ENCODE peak calls at places on chromosomes 3 and 15, in four cellular contexts. V is transverse colon, D is fibroblast of pulmonary artery, G is cardiac fibroblast. Y is an unnamed sample.

GRCh38 chr3:129558772-129559564 is 16.0 kb downstream of the H1-8 start:
- DNase-seq in V (no peak), D (peak; percentile 58), G (peak; percentile 78), Y (no peak)

GRCh38 chr15:35062164-35063099 is 22.7 kb downstream of the NANOGP8 start:
- DNase-seq in V (no peak), D (no peak), G (no peak), Y (peak; percentile 45)

GRCh38 chr3:14278265-14278798 is 99.7 kb downstream of the LSM3 start:
- DNase-seq in V (no peak), D (no peak), G (no peak), Y (no peak)

GRCh38 chr3:138043266-138044029 is 33.5 kb downstream of the CLDN18 start:
- DNase-seq in V (no peak), D (peak; percentile 86), G (peak; percentile 82), Y (peak; percentile 74)

GRCh38 chr3:102979682-102980378 is 545.0 kb downstream of the ZPLD1 start:
- DNase-seq in V (peak; percentile 39), D (peak; percentile 94), G (peak; percentile 95), Y (peak; percentile 50)

GRCh38 chr3:19446687-19447086 is 298.4 kb downstream of the KCNH8 start:
- DNase-seq in V (no peak), D (no peak), G (no peak), Y (no peak)

GRCh38 chr3:39415983-39416382 is 9.5 kb downstream of the RPSA start:
- DNase-seq in V (no peak), D (no peak), G (no peak), Y (no peak)

GRCh38 chr15:39896837-39897236 is 23.2 kb downstream of the GPR176 start:
- DNase-seq in V (no peak), D (peak; percentile 73), G (peak; percentile 69), Y (no peak)

GRCh38 chr15:93158104-93158503 is 69.1 kb upstream of the RGMA start:
- DNase-seq in V (no peak), D (no peak), G (no peak), Y (no peak)

GRCh38 chr3:20078194-20078709 is 38.0 kb downstream of the KAT2B start:
- DNase-seq in V (no peak), D (no peak), G (no peak), Y (peak; percentile 10)

GRCh38 chr15:68113751-68114150 is 59.6 kb downstream of the PIAS1 start:
- DNase-seq in V (no peak), D (no peak), G (no peak), Y (no peak)

GRCh38 chr3:129034650-129035049 is 25.9 kb upstream of the GP9 start:
- DNase-seq in V (no peak), D (no peak), G (no peak), Y (no peak)

GRCh38 chr3:63228677-63229076 is 49.4 kb upstream of the SYNPR start:
- DNase-seq in V (no peak), D (peak; percentile 43), G (peak; percentile 48), Y (peak; percentile 52)

GRCh38 chr15:84856731-84857417 is 27.6 kb upstream of the SLC28A1 start:
- DNase-seq in V (no peak), D (no peak), G (no peak), Y (no peak)

GRCh38 chr3:54853573-54854404 is 74.1 kb downstream of the LRTM1 start:
- DNase-seq in V (peak; percentile 72), D (peak; percentile 63), G (peak; percentile 67), Y (peak; percentile 46)

GRCh38 chr3:55556622-55557531 is 69.8 kb upstream of the WNT5A start:
- DNase-seq in V (no peak), D (no peak), G (no peak), Y (peak; percentile 6)

GRCh38 chr3:176403531-176403930 is 793.8 kb downstream of the TBL1XR1 start:
- DNase-seq in V (no peak), D (no peak), G (no peak), Y (peak; percentile 0)

GRCh38 chr15:68384451-68385239 is 47.3 kb downstream of the ITGA11 start:
- DNase-seq in V (no peak), D (peak; percentile 93), G (peak; percentile 95), Y (peak; percentile 63)

GRCh38 chr15:95119041-95119440 is 887.7 kb downstream of the MCTP2 start:
- DNase-seq in V (no peak), D (no peak), G (no peak), Y (peak; percentile 85)

GRCh38 chr3:177199206-177199765 is 2.0 kb upstream of the TBL1XR1 start:
- DNase-seq in V (no peak), D (no peak), G (no peak), Y (no peak)

GRCh38 chr3:13135251-13135810 is 62.1 kb upstream of the IQSEC1 start:
- DNase-seq in V (no peak), D (no peak), G (no peak), Y (no peak)

GRCh38 chr3:14042680-14043079 is 82.0 kb downstream of the CHCHD4 start:
- DNase-seq in V (no peak), D (peak; percentile 19), G (peak; percentile 16), Y (peak; percentile 10)

GRCh38 chr15:70792171-70792573 is 28.8 kb upstream of the UACA start:
- DNase-seq in V (no peak), D (peak; percentile 44), G (peak; percentile 34), Y (peak; percentile 38)
- H3K4me3 ChIP-seq in V (no peak overlapping the region), D (no peak overlapping the region), G (no peak overlapping the region), Y (no peak overlapping the region)

GRCh38 chr3:190117995-190118394 is 2.7 kb downstream of the P3H2 start:
- DNase-seq in V (no peak), D (no peak), G (no peak), Y (peak; percentile 16)
- TF ChIP-seq CTCF in V (no peak), D (no peak), G (no peak), Y (no peak)

DNA sequence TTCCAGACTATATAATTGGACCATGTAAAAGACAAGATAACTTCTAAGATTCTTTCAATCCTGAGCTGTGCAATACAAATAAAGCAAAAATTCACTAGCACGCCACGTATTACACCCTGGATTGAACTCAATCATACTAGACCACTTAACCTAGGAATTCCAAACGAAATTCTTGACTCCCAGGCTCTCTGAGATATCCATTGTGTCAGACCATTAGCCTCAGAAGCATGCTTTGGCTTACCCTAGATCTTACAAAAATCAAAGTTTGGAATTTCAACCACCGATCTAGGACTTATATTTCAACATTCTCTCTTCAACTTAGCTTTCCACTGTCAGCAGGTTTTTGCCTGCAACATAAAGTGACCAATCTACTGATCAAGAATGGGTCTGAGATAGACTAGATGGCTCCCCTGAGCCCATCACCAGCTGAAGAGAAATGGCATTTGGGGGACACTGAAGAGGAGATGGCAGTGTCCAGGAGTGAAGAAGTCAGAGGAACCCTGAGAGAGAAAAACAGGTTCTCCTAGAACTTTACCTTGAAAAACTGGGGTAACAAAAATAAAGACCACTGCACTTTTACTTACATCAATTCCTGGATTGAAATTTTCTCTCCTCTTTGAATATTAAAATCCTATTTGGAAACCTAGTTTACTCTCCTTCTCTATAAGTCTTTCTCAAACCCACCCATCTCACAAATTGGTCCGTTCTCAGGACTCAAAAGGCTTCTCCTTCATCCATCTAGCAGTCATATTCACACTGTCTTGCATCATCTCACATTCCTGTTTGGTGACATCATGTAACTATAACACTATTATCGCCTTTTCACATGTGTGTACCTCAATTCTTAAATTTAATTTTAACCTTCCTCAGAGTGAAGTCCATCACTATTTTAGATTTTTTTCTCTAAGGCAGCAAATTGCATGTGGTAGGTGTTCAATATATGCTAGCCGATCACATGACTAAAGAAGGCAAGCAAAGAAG is 18.5 kb downstream of the CPNE4 start:
- DNase-seq in V (no peak), D (peak; percentile 6), G (no peak), Y (peak; percentile 65)
- H3K4me3 ChIP-seq in V (no peak overlapping the region), D (no peak overlapping the region), G (no peak overlapping the region), Y (no peak overlapping the region)

GRCh38 chr3:143070977-143071551 is 48.5 kb upstream of the CHST2 start:
- DNase-seq in V (no peak), D (peak; percentile 74), G (peak; percentile 76), Y (peak; percentile 81)
- TF ChIP-seq CTCF in V (no peak), D (no peak), G (no peak), Y (peak; percentile 21)

DNA sequence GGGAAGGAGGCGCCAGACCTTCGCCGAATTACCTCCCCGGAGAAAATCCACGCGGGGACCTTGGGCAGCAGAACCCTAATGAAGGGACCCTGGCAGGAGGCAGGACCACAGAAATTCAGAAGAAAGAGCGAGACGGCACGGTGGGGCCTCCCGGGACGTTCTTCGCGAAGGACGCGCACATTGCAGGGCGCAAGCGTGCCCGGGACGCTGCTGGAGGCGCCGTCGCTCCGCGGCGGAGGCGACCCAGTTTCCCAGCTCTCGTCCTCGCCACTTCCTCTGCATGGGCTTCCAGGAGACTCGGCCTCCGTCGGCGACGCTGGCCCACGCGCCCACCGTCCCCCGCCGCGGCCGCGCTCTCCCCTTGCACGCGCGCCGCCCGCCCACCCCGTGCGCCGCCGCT is 31.9 kb upstream of the SMAD3 start:
- DNase-seq in V (peak; percentile 42), D (no peak), G (no peak), Y (no peak)
- H3K4me3 ChIP-seq in V (no peak overlapping the region), D (no peak overlapping the region), G (peak overlapping the region; percentile 13), Y (peak overlapping the region; percentile 23)

GRCh38 chr3:53493997-53494791 is at the start of gene CACNA1D:
- DNase-seq in V (peak; percentile 82), D (no peak), G (peak; percentile 4), Y (peak; percentile 54)
- TF ChIP-seq CTCF in V (no peak), D (no peak), G (no peak), Y (no peak)

DNA sequence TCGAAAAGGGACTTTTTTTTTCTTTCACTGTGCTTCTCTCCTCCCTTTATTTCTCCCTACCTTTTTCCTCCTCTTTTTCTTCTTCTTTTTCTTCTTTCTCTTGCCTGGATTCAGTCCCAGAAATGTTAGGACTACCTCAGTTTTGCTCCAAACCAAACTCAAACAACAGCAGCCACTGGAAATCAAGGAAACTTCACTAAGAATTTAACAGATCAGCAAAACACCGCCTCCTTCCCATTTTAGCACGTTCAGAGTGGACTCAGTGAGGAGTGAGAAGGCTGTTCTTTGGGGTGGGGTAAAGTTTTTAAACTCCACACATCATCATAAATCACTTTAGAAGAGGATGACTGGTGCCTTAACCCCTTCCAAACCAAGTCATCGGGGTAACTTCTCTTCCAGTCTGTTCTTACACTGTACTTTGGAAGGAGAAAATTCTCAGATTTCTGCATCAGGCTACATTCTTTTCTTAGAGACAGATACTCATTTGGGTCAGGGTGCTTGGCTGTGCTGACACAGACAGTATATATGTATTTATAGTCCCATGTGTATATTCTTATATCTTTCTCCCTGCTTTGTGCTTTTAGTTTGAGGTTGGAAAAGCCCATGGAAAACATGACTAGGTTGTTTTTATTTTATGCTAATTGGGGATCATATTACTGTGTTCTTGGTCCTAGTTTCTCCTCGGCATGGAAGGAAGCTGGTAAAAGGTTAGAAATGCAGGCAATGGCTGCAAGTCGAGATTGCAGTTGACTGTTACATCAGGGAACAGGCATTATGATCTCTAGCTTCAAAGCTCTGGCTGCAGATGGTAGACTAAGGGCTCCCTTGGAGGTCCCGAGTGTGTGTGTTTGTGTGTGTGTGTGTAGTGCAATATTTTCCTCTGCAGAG is at the start of gene CCDC80:
- DNase-seq in V (no peak), D (peak; percentile 96), G (peak; percentile 95), Y (peak; percentile 88)
- H3K4me3 ChIP-seq in V (no peak within 1 kb of the TSS), D (peak within 1 kb of the TSS; percentile 67), G (peak within 1 kb of the TSS; percentile 71), Y (peak within 1 kb of the TSS; percentile 49)

GRCh38 chr3:146067048-146067447 is 93.9 kb downstream of the PLOD2 start:
- DNase-seq in V (no peak), D (peak; percentile 40), G (peak; percentile 34), Y (peak; percentile 62)

DNA sequence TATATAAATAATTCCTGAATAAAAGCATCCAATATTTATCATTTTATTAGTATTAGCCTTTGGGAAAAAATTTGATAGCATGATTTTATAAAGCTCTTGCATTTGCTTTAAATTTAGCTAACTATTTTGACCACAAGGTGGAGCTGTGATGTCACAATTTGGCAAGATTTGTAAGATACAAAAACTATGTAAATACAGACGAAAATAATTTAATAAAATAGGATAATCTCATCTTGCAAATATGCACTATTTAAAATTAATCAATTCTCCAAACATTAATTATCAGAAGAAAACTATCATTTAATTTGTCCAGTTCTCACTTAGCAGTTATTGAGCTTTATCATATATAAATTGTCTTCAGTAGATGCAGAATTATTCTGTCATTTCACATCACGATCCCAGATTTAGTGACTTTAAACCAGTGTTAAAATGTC is 95.4 kb downstream of the PLOD2 start:
- DNase-seq in V (no peak), D (peak; percentile 89), G (peak; percentile 84), Y (peak; percentile 68)
- TF ChIP-seq CTCF in V (peak; percentile 78), D (peak; percentile 57), G (peak; percentile 51), Y (peak; percentile 55)